ENCODE peak calls at places on chromosome 3, in eight cellular contexts. One of them, this sample, is unnamed.

GRCh38 chr3:72938471-72939265 is 50.8 kb downstream of the GXYLT2 start:
- DNase-seq in AG09319: peak; percentile 97
- DNase-seq in GM06990: peak; percentile 18
- DNase-seq in brain microvascular endothelial cell: peak; percentile 97
- DNase-seq in astrocyte: peak; percentile 98
- DNase-seq in endothelial cell: peak; percentile 18
- DNase-seq in vagina: no peak
- DNase-seq in mesothelial cell of epicardium: no peak
- DNase-seq in this sample: no peak

GRCh38 chr3:76044601-76045600 is 259.6 kb upstream of the ZNF717 start:
- DNase-seq in endothelial cell: peak; percentile 55
- DNase-seq in vagina: no peak
- DNase-seq in mesothelial cell of epicardium: no peak
- DNase-seq in brain microvascular endothelial cell: peak; percentile 75
- DNase-seq in astrocyte: no peak
- DNase-seq in GM06990: no peak
- DNase-seq in AG09319: no peak
- DNase-seq in this sample: no peak

GRCh38 chr3:184942735-184943134 is 130.8 kb downstream of the VPS8 start:
- DNase-seq in mesothelial cell of epicardium: no peak
- DNase-seq in endothelial cell: no peak
- DNase-seq in AG09319: no peak
- DNase-seq in GM06990: no peak
- DNase-seq in vagina: no peak
- DNase-seq in brain microvascular endothelial cell: no peak
- DNase-seq in astrocyte: no peak
- DNase-seq in this sample: no peak

GRCh38 chr3:82572721-82573120 is 811.3 kb upstream of the GBE1 start:
- DNase-seq in endothelial cell: no peak
- DNase-seq in AG09319: no peak
- DNase-seq in GM06990: no peak
- DNase-seq in vagina: no peak
- DNase-seq in mesothelial cell of epicardium: no peak
- DNase-seq in astrocyte: no peak
- DNase-seq in brain microvascular endothelial cell: no peak
- DNase-seq in this sample: no peak

GRCh38 chr3:146065573-146066006 is 95.4 kb downstream of the PLOD2 start:
- DNase-seq in brain microvascular endothelial cell: peak; percentile 41
- DNase-seq in endothelial cell: peak; percentile 22
- DNase-seq in GM06990: peak; percentile 22
- DNase-seq in astrocyte: peak; percentile 40
- DNase-seq in vagina: no peak
- DNase-seq in mesothelial cell of epicardium: no peak
- DNase-seq in AG09319: peak; percentile 51
- DNase-seq in this sample: no peak

GRCh38 chr3:121926380-121926779 is 32.2 kb downstream of the SLC15A2 start:
- DNase-seq in GM06990: no peak
- DNase-seq in vagina: no peak
- DNase-seq in astrocyte: no peak
- DNase-seq in endothelial cell: no peak
- DNase-seq in brain microvascular endothelial cell: no peak
- DNase-seq in AG09319: no peak
- DNase-seq in mesothelial cell of epicardium: no peak
- DNase-seq in this sample: no peak

GRCh38 chr3:190566043-190566933 is 52.4 kb downstream of the IL1RAP start:
- DNase-seq in brain microvascular endothelial cell: peak; percentile 100
- DNase-seq in vagina: no peak
- DNase-seq in endothelial cell: peak; percentile 32
- DNase-seq in GM06990: no peak
- DNase-seq in astrocyte: peak; percentile 100
- DNase-seq in AG09319: peak; percentile 98
- DNase-seq in mesothelial cell of epicardium: no peak
- DNase-seq in this sample: no peak

GRCh38 chr3:141287326-141287725 is 55.7 kb downstream of the PXYLP1 start:
- DNase-seq in GM06990: no peak
- DNase-seq in vagina: no peak
- DNase-seq in AG09319: no peak
- DNase-seq in brain microvascular endothelial cell: no peak
- DNase-seq in endothelial cell: no peak
- DNase-seq in mesothelial cell of epicardium: no peak
- DNase-seq in astrocyte: no peak
- DNase-seq in this sample: no peak

GRCh38 chr3:193176690-193177089 is 64.3 kb upstream of the PLAAT1 start:
- DNase-seq in mesothelial cell of epicardium: no peak
- DNase-seq in GM06990: no peak
- DNase-seq in endothelial cell: no peak
- DNase-seq in AG09319: no peak
- DNase-seq in vagina: no peak
- DNase-seq in astrocyte: no peak
- DNase-seq in brain microvascular endothelial cell: no peak
- DNase-seq in this sample: no peak

GRCh38 chr3:16496408-16497222 is 16.9 kb downstream of the RFTN1 start:
- DNase-seq in astrocyte: no peak
- DNase-seq in GM06990: no peak
- DNase-seq in vagina: no peak
- DNase-seq in AG09319: no peak
- DNase-seq in endothelial cell: no peak
- DNase-seq in brain microvascular endothelial cell: no peak
- DNase-seq in mesothelial cell of epicardium: no peak
- DNase-seq in this sample: no peak

GRCh38 chr3:123853686-123854372 is 30.3 kb downstream of the MYLK start:
- DNase-seq in brain microvascular endothelial cell: no peak
- DNase-seq in AG09319: no peak
- DNase-seq in GM06990: no peak
- DNase-seq in vagina: no peak
- DNase-seq in endothelial cell: no peak
- DNase-seq in mesothelial cell of epicardium: no peak
- DNase-seq in astrocyte: no peak
- DNase-seq in this sample: no peak

GRCh38 chr3:165336786-165337185 is 140.6 kb upstream of the SLITRK3 start:
- DNase-seq in brain microvascular endothelial cell: peak; percentile 51
- DNase-seq in vagina: no peak
- DNase-seq in mesothelial cell of epicardium: no peak
- DNase-seq in AG09319: no peak
- DNase-seq in endothelial cell: no peak
- DNase-seq in GM06990: no peak
- DNase-seq in astrocyte: peak; percentile 41
- DNase-seq in this sample: no peak

GRCh38 chr3:128369106-128369708 is 97.5 kb downstream of the DNAJB8 start:
- DNase-seq in mesothelial cell of epicardium: no peak
- DNase-seq in astrocyte: no peak
- DNase-seq in AG09319: no peak
- DNase-seq in endothelial cell: no peak
- DNase-seq in brain microvascular endothelial cell: no peak
- DNase-seq in vagina: no peak
- DNase-seq in GM06990: no peak
- DNase-seq in this sample: no peak

GRCh38 chr3:137150825-137151224 is 193.0 kb downstream of the IL20RB start:
- DNase-seq in vagina: no peak
- DNase-seq in endothelial cell: no peak
- DNase-seq in astrocyte: no peak
- DNase-seq in mesothelial cell of epicardium: no peak
- DNase-seq in AG09319: no peak
- DNase-seq in GM06990: no peak
- DNase-seq in brain microvascular endothelial cell: no peak
- DNase-seq in this sample: no peak
- TF ChIP-seq CTCF in vagina: no peak
- TF ChIP-seq CTCF in endothelial cell: no peak
- TF ChIP-seq CTCF in astrocyte: no peak
- TF ChIP-seq CTCF in mesothelial cell of epicardium: no peak
- TF ChIP-seq CTCF in AG09319: no peak
- TF ChIP-seq CTCF in GM06990: no peak
- TF ChIP-seq CTCF in brain microvascular endothelial cell: no peak
- TF ChIP-seq CTCF in this sample: no peak

GRCh38 chr3:171786997-171787396 is 23.3 kb downstream of the PLD1 start:
- DNase-seq in mesothelial cell of epicardium: no peak
- DNase-seq in GM06990: no peak
- DNase-seq in brain microvascular endothelial cell: no peak
- DNase-seq in endothelial cell: no peak
- DNase-seq in AG09319: no peak
- DNase-seq in vagina: no peak
- DNase-seq in astrocyte: no peak
- DNase-seq in this sample: no peak

GRCh38 chr3:171789759-171790505 is 20.4 kb downstream of the PLD1 start:
- DNase-seq in astrocyte: no peak
- DNase-seq in vagina: no peak
- DNase-seq in mesothelial cell of epicardium: no peak
- DNase-seq in GM06990: no peak
- DNase-seq in brain microvascular endothelial cell: no peak
- DNase-seq in endothelial cell: no peak
- DNase-seq in AG09319: no peak
- DNase-seq in this sample: no peak

GRCh38 chr3:171790574-171790897 is 19.7 kb downstream of the PLD1 start:
- DNase-seq in endothelial cell: no peak
- DNase-seq in mesothelial cell of epicardium: no peak
- DNase-seq in brain microvascular endothelial cell: no peak
- DNase-seq in AG09319: no peak
- DNase-seq in astrocyte: no peak
- DNase-seq in GM06990: no peak
- DNase-seq in vagina: no peak
- DNase-seq in this sample: no peak

GRCh38 chr3:171790898-171791694 is 19.2 kb downstream of the PLD1 start:
- DNase-seq in astrocyte: peak; percentile 81
- DNase-seq in vagina: no peak
- DNase-seq in brain microvascular endothelial cell: no peak
- DNase-seq in endothelial cell: no peak
- DNase-seq in mesothelial cell of epicardium: no peak
- DNase-seq in AG09319: no peak
- DNase-seq in GM06990: no peak
- DNase-seq in this sample: no peak

GRCh38 chr3:171788546-171789351 is 21.5 kb downstream of the PLD1 start:
- DNase-seq in vagina: no peak
- DNase-seq in brain microvascular endothelial cell: peak; percentile 72
- DNase-seq in GM06990: no peak
- DNase-seq in endothelial cell: no peak
- DNase-seq in astrocyte: peak; percentile 98
- DNase-seq in AG09319: peak; percentile 83
- DNase-seq in mesothelial cell of epicardium: no peak
- DNase-seq in this sample: no peak
- TF ChIP-seq CTCF in vagina: no peak
- TF ChIP-seq CTCF in brain microvascular endothelial cell: peak; percentile 32
- TF ChIP-seq CTCF in GM06990: peak; percentile 43
- TF ChIP-seq CTCF in endothelial cell: no peak
- TF ChIP-seq CTCF in astrocyte: no peak
- TF ChIP-seq CTCF in AG09319: no peak
- TF ChIP-seq CTCF in mesothelial cell of epicardium: no peak
- TF ChIP-seq CTCF in this sample: no peak

GRCh38 chr3:152123457-152123856 is 145.3 kb upstream of the MBNL1 start:
- DNase-seq in brain microvascular endothelial cell: no peak
- DNase-seq in GM06990: no peak
- DNase-seq in mesothelial cell of epicardium: no peak
- DNase-seq in astrocyte: no peak
- DNase-seq in AG09319: no peak
- DNase-seq in endothelial cell: no peak
- DNase-seq in vagina: no peak
- DNase-seq in this sample: no peak
- TF ChIP-seq CTCF in brain microvascular endothelial cell: peak; percentile 35
- TF ChIP-seq CTCF in GM06990: no peak
- TF ChIP-seq CTCF in mesothelial cell of epicardium: no peak
- TF ChIP-seq CTCF in astrocyte: peak; percentile 7
- TF ChIP-seq CTCF in AG09319: no peak
- TF ChIP-seq CTCF in endothelial cell: no peak
- TF ChIP-seq CTCF in vagina: no peak
- TF ChIP-seq CTCF in this sample: no peak

GRCh38 chr3:137687181-137687880 is 76.8 kb upstream of the SOX14 start:
- DNase-seq in mesothelial cell of epicardium: no peak
- DNase-seq in brain microvascular endothelial cell: no peak
- DNase-seq in astrocyte: no peak
- DNase-seq in AG09319: no peak
- DNase-seq in endothelial cell: no peak
- DNase-seq in vagina: no peak
- DNase-seq in GM06990: no peak
- DNase-seq in this sample: no peak
- TF ChIP-seq CTCF in mesothelial cell of epicardium: no peak
- TF ChIP-seq CTCF in brain microvascular endothelial cell: no peak
- TF ChIP-seq CTCF in astrocyte: no peak
- TF ChIP-seq CTCF in AG09319: no peak
- TF ChIP-seq CTCF in endothelial cell: no peak
- TF ChIP-seq CTCF in vagina: no peak
- TF ChIP-seq CTCF in GM06990: no peak
- TF ChIP-seq CTCF in this sample: no peak

GRCh38 chr3:195005759-195006555 is 265.0 kb downstream of the XXYLT1 start:
- DNase-seq in astrocyte: no peak
- DNase-seq in endothelial cell: no peak
- DNase-seq in brain microvascular endothelial cell: no peak
- DNase-seq in vagina: peak; percentile 93
- DNase-seq in mesothelial cell of epicardium: no peak
- DNase-seq in GM06990: no peak
- DNase-seq in AG09319: no peak
- DNase-seq in this sample: no peak

GRCh38 chr3:195004512-195005250 is 266.3 kb downstream of the XXYLT1 start:
- DNase-seq in AG09319: no peak
- DNase-seq in vagina: peak; percentile 64
- DNase-seq in brain microvascular endothelial cell: no peak
- DNase-seq in endothelial cell: no peak
- DNase-seq in mesothelial cell of epicardium: no peak
- DNase-seq in GM06990: no peak
- DNase-seq in astrocyte: no peak
- DNase-seq in this sample: no peak

GRCh38 chr3:195007151-195007550 is 263.8 kb downstream of the XXYLT1 start:
- DNase-seq in GM06990: no peak
- DNase-seq in astrocyte: no peak
- DNase-seq in AG09319: no peak
- DNase-seq in vagina: no peak
- DNase-seq in endothelial cell: no peak
- DNase-seq in brain microvascular endothelial cell: no peak
- DNase-seq in mesothelial cell of epicardium: no peak
- DNase-seq in this sample: no peak

GRCh38 chr3:195003893-195004289 is 267.1 kb downstream of the XXYLT1 start:
- DNase-seq in AG09319: no peak
- DNase-seq in mesothelial cell of epicardium: no peak
- DNase-seq in GM06990: no peak
- DNase-seq in astrocyte: no peak
- DNase-seq in vagina: peak; percentile 52
- DNase-seq in endothelial cell: no peak
- DNase-seq in brain microvascular endothelial cell: no peak
- DNase-seq in this sample: no peak

GRCh38 chr3:195005251-195005620 is 265.7 kb downstream of the XXYLT1 start:
- DNase-seq in brain microvascular endothelial cell: no peak
- DNase-seq in endothelial cell: no peak
- DNase-seq in GM06990: no peak
- DNase-seq in astrocyte: no peak
- DNase-seq in mesothelial cell of epicardium: no peak
- DNase-seq in AG09319: no peak
- DNase-seq in vagina: peak; percentile 85
- DNase-seq in this sample: no peak
- TF ChIP-seq CTCF in brain microvascular endothelial cell: no peak
- TF ChIP-seq CTCF in endothelial cell: no peak
- TF ChIP-seq CTCF in GM06990: no peak
- TF ChIP-seq CTCF in astrocyte: no peak
- TF ChIP-seq CTCF in mesothelial cell of epicardium: no peak
- TF ChIP-seq CTCF in AG09319: no peak
- TF ChIP-seq CTCF in vagina: no peak
- TF ChIP-seq CTCF in this sample: no peak